ENCODE peak calls at places on chromosomes 13 and 19, in five cellular contexts. U is bronchial epithelial cell, N is uterus, Z is fibroblast of lung, F is astrocyte of the spinal cord. I is an unnamed sample.

GRCh38 chr13:66618702-66619101 is 611.4 kb downstream of the PCDH9 start:
- DNase-seq in U (peak; percentile 52), N (no peak), Z (peak; percentile 46), F (peak; percentile 55), I (peak; percentile 33)

GRCh38 chr13:29607465-29607864 is 12.0 kb upstream of the SLC7A1 start:
- DNase-seq in U (no peak), N (no peak), Z (peak; percentile 57), F (no peak), I (no peak)

GRCh38 chr13:72643339-72643989 is 84.0 kb downstream of the MZT1 start:
- DNase-seq in U (peak; percentile 61), N (no peak), Z (peak; percentile 23), F (peak; percentile 44), I (no peak)

GRCh38 chr13:98564204-98564603 is 12.7 kb downstream of the STK24 start:
- DNase-seq in U (no peak), N (no peak), Z (no peak), F (no peak), I (no peak)

GRCh38 chr13:20566424-20566916 is 487 bp upstream of the IFT88 start:
- DNase-seq in U (peak; percentile 83), N (no peak), Z (peak; percentile 84), F (no peak), I (peak; percentile 62)

GRCh38 chr13:109787135-109787954 is 962 bp upstream of the IRS2 start:
- DNase-seq in U (no peak), N (peak; percentile 43), Z (peak; percentile 48), F (peak; percentile 42), I (no peak)

GRCh38 chr19:39078436-39079200 is 5.5 kb upstream of the ACP7 start:
- DNase-seq in U (peak; percentile 98), N (no peak), Z (peak; percentile 99), F (peak; percentile 97), I (peak; percentile 82)

GRCh38 chr19:18894254-18895037 is 1.5 kb downstream of the CERS1 start:
- DNase-seq in U (no peak), N (no peak), Z (peak; percentile 62), F (peak; percentile 32), I (peak; percentile 19)

DNA sequence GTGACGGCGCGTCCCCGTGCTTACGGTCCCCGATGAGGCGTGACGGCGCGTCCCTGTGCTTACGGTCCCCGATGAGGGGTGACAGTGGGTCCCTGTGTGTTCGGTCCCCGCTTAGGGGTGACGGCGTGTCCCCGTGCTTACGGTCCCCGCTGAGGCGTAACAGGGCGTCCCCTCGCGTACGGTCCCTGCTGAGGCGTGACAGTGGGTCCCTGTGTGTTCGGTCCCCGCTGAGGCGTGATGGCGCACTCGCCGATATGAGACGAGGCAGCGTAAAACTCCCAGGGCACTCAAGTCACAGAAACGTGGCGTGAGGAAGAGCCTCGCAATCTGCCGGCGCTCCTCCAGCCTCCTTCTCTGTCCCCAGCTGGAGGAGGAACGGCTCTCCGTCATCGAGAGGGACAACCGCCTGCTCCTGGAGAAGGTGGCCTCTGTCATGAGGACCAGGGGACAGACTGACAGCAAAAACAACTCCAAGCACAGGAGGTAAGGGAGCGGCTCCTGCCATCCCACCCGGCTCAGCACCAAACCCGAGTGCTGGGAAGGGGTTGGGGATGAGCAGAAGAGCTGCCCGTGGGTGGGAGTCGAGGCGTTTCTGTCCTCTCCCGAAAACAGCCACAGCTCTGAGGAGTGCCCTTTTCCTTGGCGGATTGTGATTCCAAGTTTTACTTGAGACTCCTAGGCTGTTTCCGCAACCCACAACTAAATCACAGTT is 21.1 kb downstream of the CFAP97D2 start:
- DNase-seq in U (no peak), N (no peak), Z (no peak), F (no peak), I (no peak)
- H3K4me3 ChIP-seq in U (no peak overlapping the region), N (no peak overlapping the region), Z (no peak overlapping the region), F (no peak overlapping the region), I (peak overlapping the region; percentile 36)

DNA sequence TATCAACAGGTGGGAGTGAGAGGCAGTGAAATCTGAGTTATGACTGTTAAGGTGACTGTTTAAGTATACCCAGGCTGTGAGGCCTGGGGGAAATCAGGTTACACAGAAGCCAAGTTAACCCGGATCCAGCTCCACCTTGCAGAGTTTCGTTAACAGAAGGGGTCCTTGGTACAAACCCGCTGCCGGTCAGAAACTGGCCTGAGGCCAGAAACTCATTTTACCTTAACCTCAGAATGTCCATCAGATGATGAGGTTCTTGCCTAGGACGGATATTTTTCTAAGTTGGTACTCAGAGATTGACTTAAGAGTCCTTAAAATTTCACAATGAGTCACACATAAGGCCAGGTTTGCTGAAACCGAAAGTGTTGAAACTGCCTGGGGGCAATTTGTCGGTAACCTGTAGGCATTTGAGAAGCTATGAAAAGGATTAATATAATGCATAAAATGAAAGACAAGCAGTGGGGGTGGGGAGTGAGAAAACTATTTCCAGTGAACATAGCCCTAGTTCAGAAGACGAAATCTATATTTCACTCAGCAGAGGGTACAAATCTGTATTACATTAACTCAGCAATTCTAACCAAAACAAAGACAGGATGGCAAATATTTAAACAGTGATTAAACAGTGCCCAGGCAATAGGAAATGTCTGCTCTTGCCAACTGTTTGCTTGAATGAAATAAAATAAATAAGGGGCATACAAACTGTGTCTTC is 350.6 kb downstream of the KCNRG start:
- DNase-seq in U (peak; percentile 94), N (no peak), Z (peak; percentile 13), F (no peak), I (no peak)
- H3K4me3 ChIP-seq in U (peak overlapping the region; percentile 15), N (no peak overlapping the region), Z (no peak overlapping the region), F (no peak overlapping the region), I (no peak overlapping the region)

DNA sequence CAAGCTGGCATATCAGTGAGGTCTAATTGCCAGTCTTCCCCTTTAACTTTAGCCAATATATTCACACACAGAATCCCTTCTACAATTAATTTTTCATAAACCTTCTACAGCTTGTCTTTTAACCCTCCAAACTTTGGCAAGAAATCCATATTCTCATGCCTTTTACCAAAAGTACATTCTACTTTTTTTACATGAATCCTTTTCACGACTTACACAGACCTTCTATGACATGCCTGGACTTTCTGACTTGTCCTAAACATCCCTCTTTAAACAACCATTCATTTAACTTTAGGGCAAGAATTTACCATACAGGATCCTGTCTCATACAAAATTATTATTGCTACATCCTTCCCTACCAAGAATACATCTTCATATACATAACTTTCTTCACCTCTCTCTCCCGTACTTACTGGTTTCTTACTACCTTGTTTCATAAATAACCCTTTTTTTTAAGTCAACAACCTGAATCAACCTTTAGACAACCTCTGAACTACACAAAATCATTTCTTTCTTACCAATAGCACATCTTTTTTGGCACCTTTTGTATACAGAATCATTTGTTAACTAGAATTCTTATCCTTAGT is 23.5 kb downstream of the ZNF544 start:
- DNase-seq in U (no peak), N (no peak), Z (peak; percentile 21), F (peak; percentile 42), I (no peak)
- H3K4me3 ChIP-seq in U (no peak overlapping the region), N (no peak overlapping the region), Z (no peak overlapping the region), F (no peak overlapping the region), I (no peak overlapping the region)

DNA sequence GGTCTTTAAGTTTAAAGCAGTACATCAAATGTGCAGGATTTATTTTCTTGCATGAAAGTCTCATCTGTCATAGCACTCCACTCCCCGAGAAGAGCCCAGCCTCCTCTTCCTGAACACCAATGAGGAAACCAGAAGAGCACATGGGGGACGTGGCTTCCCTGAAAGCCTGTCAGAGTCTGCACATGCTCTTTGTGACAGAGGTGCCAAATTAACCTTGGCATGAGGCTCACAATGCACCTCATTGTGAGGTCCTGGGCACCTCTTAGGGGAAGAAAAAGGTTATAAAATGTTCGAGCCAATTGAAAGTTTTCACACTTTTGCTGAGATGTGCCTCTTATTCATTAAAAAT is 141.3 kb upstream of the RFC3 start:
- DNase-seq in U (peak; percentile 66), N (peak; percentile 29), Z (peak; percentile 54), F (peak; percentile 29), I (peak; percentile 18)
- H3K4me3 ChIP-seq in U (peak overlapping the region; percentile 27), N (peak overlapping the region; percentile 38), Z (peak overlapping the region; percentile 44), F (peak overlapping the region; percentile 14), I (peak overlapping the region; percentile 23)

DNA sequence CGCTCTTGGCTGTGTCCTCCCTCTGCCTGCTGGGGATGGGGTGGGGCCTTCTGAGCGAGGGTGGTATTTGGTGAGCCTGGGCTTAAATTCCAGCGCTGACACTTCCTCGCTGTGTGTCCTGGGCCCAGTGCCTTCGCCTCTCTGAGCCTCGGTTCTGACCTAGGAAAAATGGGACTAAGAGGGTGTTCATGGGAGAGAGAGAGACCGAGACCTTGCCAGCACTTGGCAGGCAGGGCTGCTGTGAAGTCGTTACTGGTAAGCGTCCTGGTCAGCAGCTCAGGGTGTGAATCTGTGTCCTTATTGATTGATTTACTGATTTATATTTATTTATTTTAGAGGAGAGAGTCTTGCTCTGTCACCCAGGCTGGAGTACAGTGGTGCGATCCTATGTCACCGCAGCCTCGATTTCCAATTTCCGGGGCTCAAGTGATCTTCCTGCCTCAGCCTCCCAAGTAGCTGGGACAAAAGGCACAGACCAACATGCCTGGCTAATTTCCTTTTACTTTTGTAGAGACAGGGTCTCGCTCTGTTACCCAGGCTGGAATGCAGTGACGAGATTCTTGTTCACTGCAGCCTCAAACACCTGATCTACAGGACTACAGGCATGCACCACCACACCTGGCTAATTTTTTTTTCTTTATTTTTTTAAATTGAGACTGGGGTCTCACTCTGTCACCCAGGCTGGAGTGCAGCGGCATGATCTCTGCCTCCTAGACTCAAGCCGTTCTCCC is 2.4 kb downstream of the PKN1 start:
- DNase-seq in U (no peak), N (no peak), Z (no peak), F (no peak), I (no peak)
- H3K4me3 ChIP-seq in U (no peak overlapping the region), N (no peak overlapping the region), Z (no peak overlapping the region), F (no peak overlapping the region), I (no peak overlapping the region)

I was measured in skeletal muscle cell.